ENCODE peak calls at places on chromosomes 13 and 19, in ten cellular contexts. One of them, this sample, is unnamed.

GRCh38 chr19:48755787-48756674 is 707 bp downstream of the FGF21 start:
- DNase-seq in stimulated activated CD4-positive, alpha-beta T cell treated with anti-CD3 and anti-CD28 coated beads, Interleukin-1b, Interleukin-23, amount 100 ng/mL, for 24 hours: no peak
- DNase-seq in stimulated activated naive CD4-positive, alpha-beta T cell treated with Interleukin-2 at 50 U/mL for 16 hours: no peak
- DNase-seq in NCI-H69: no peak
- DNase-seq in amygdala: no peak
- DNase-seq in iris pigment epithelial cell: no peak
- DNase-seq in AML-193: no peak
- DNase-seq in AG10803: no peak
- DNase-seq in uterus: no peak
- DNase-seq in effector CD4-positive, alpha-beta T cell: no peak
- DNase-seq in this sample: no peak

GRCh38 chr13:37616131-37616530 is 17.6 kb upstream of the POSTN start:
- DNase-seq in stimulated activated CD4-positive, alpha-beta T cell treated with anti-CD3 and anti-CD28 coated beads, Interleukin-1b, Interleukin-23, amount 100 ng/mL, for 24 hours: no peak
- DNase-seq in stimulated activated naive CD4-positive, alpha-beta T cell treated with Interleukin-2 at 50 U/mL for 16 hours: no peak
- DNase-seq in NCI-H69: no peak
- DNase-seq in amygdala: no peak
- DNase-seq in iris pigment epithelial cell: peak; percentile 63
- DNase-seq in AML-193: no peak
- DNase-seq in AG10803: peak; percentile 53
- DNase-seq in uterus: no peak
- DNase-seq in effector CD4-positive, alpha-beta T cell: no peak
- DNase-seq in this sample: no peak

GRCh38 chr13:94079876-94080275 is 399.6 kb downstream of the DCT start:
- DNase-seq in stimulated activated CD4-positive, alpha-beta T cell treated with anti-CD3 and anti-CD28 coated beads, Interleukin-1b, Interleukin-23, amount 100 ng/mL, for 24 hours: no peak
- DNase-seq in stimulated activated naive CD4-positive, alpha-beta T cell treated with Interleukin-2 at 50 U/mL for 16 hours: no peak
- DNase-seq in NCI-H69: peak; percentile 93
- DNase-seq in amygdala: no peak
- DNase-seq in iris pigment epithelial cell: peak; percentile 38
- DNase-seq in AML-193: no peak
- DNase-seq in AG10803: peak; percentile 78
- DNase-seq in uterus: no peak
- DNase-seq in effector CD4-positive, alpha-beta T cell: no peak
- DNase-seq in this sample: no peak

GRCh38 chr13:34469212-34469983 is 472.7 kb upstream of the NBEA start:
- DNase-seq in stimulated activated CD4-positive, alpha-beta T cell treated with anti-CD3 and anti-CD28 coated beads, Interleukin-1b, Interleukin-23, amount 100 ng/mL, for 24 hours: no peak
- DNase-seq in stimulated activated naive CD4-positive, alpha-beta T cell treated with Interleukin-2 at 50 U/mL for 16 hours: no peak
- DNase-seq in NCI-H69: peak; percentile 77
- DNase-seq in amygdala: no peak
- DNase-seq in iris pigment epithelial cell: peak; percentile 7
- DNase-seq in AML-193: no peak
- DNase-seq in AG10803: no peak
- DNase-seq in uterus: no peak
- DNase-seq in effector CD4-positive, alpha-beta T cell: no peak
- DNase-seq in this sample: no peak

GRCh38 chr19:367561-367960 is 23.0 kb upstream of the MIER2 start:
- DNase-seq in stimulated activated CD4-positive, alpha-beta T cell treated with anti-CD3 and anti-CD28 coated beads, Interleukin-1b, Interleukin-23, amount 100 ng/mL, for 24 hours: no peak
- DNase-seq in stimulated activated naive CD4-positive, alpha-beta T cell treated with Interleukin-2 at 50 U/mL for 16 hours: no peak
- DNase-seq in NCI-H69: peak; percentile 20
- DNase-seq in amygdala: no peak
- DNase-seq in iris pigment epithelial cell: no peak
- DNase-seq in AML-193: no peak
- DNase-seq in AG10803: no peak
- DNase-seq in uterus: no peak
- DNase-seq in effector CD4-positive, alpha-beta T cell: no peak
- DNase-seq in this sample: no peak

GRCh38 chr19:15015946-15016542 is 33.2 kb upstream of the CASP14 start:
- DNase-seq in stimulated activated CD4-positive, alpha-beta T cell treated with anti-CD3 and anti-CD28 coated beads, Interleukin-1b, Interleukin-23, amount 100 ng/mL, for 24 hours: no peak
- DNase-seq in stimulated activated naive CD4-positive, alpha-beta T cell treated with Interleukin-2 at 50 U/mL for 16 hours: no peak
- DNase-seq in NCI-H69: no peak
- DNase-seq in amygdala: no peak
- DNase-seq in iris pigment epithelial cell: peak; percentile 5
- DNase-seq in AML-193: peak; percentile 1
- DNase-seq in AG10803: no peak
- DNase-seq in uterus: no peak
- DNase-seq in effector CD4-positive, alpha-beta T cell: no peak
- DNase-seq in this sample: no peak

GRCh38 chr13:70758932-70759331 is 650.7 kb upstream of the KLHL1 start:
- DNase-seq in stimulated activated CD4-positive, alpha-beta T cell treated with anti-CD3 and anti-CD28 coated beads, Interleukin-1b, Interleukin-23, amount 100 ng/mL, for 24 hours: no peak
- DNase-seq in stimulated activated naive CD4-positive, alpha-beta T cell treated with Interleukin-2 at 50 U/mL for 16 hours: no peak
- DNase-seq in NCI-H69: no peak
- DNase-seq in amygdala: no peak
- DNase-seq in iris pigment epithelial cell: no peak
- DNase-seq in AML-193: no peak
- DNase-seq in AG10803: no peak
- DNase-seq in uterus: no peak
- DNase-seq in effector CD4-positive, alpha-beta T cell: no peak
- DNase-seq in this sample: no peak

GRCh38 chr19:37304190-37304883 is 66.6 kb upstream of the ZNF527 start:
- DNase-seq in stimulated activated CD4-positive, alpha-beta T cell treated with anti-CD3 and anti-CD28 coated beads, Interleukin-1b, Interleukin-23, amount 100 ng/mL, for 24 hours: no peak
- DNase-seq in stimulated activated naive CD4-positive, alpha-beta T cell treated with Interleukin-2 at 50 U/mL for 16 hours: no peak
- DNase-seq in NCI-H69: no peak
- DNase-seq in amygdala: peak; percentile 42
- DNase-seq in iris pigment epithelial cell: no peak
- DNase-seq in AML-193: no peak
- DNase-seq in AG10803: no peak
- DNase-seq in uterus: peak; percentile 45
- DNase-seq in effector CD4-positive, alpha-beta T cell: no peak
- DNase-seq in this sample: no peak

GRCh38 chr19:14089662-14090508 is 666 bp downstream of the SAMD1 start:
- DNase-seq in stimulated activated CD4-positive, alpha-beta T cell treated with anti-CD3 and anti-CD28 coated beads, Interleukin-1b, Interleukin-23, amount 100 ng/mL, for 24 hours: no peak
- DNase-seq in stimulated activated naive CD4-positive, alpha-beta T cell treated with Interleukin-2 at 50 U/mL for 16 hours: peak; percentile 46
- DNase-seq in NCI-H69: peak; percentile 81
- DNase-seq in amygdala: no peak
- DNase-seq in iris pigment epithelial cell: peak; percentile 86
- DNase-seq in AML-193: no peak
- DNase-seq in AG10803: peak; percentile 72
- DNase-seq in uterus: no peak
- DNase-seq in effector CD4-positive, alpha-beta T cell: peak; percentile 31
- DNase-seq in this sample: peak; percentile 74

GRCh38 chr13:37995052-37995451 is 125.5 kb upstream of the TRPC4 start:
- DNase-seq in stimulated activated CD4-positive, alpha-beta T cell treated with anti-CD3 and anti-CD28 coated beads, Interleukin-1b, Interleukin-23, amount 100 ng/mL, for 24 hours: no peak
- DNase-seq in stimulated activated naive CD4-positive, alpha-beta T cell treated with Interleukin-2 at 50 U/mL for 16 hours: no peak
- DNase-seq in NCI-H69: peak; percentile 93
- DNase-seq in amygdala: peak; percentile 3
- DNase-seq in iris pigment epithelial cell: peak; percentile 34
- DNase-seq in AML-193: no peak
- DNase-seq in AG10803: no peak
- DNase-seq in uterus: no peak
- DNase-seq in effector CD4-positive, alpha-beta T cell: no peak
- DNase-seq in this sample: no peak

GRCh38 chr19:53960187-53960586 is 2.5 kb upstream of the CACNG8 start:
- DNase-seq in stimulated activated CD4-positive, alpha-beta T cell treated with anti-CD3 and anti-CD28 coated beads, Interleukin-1b, Interleukin-23, amount 100 ng/mL, for 24 hours: no peak
- DNase-seq in stimulated activated naive CD4-positive, alpha-beta T cell treated with Interleukin-2 at 50 U/mL for 16 hours: no peak
- DNase-seq in NCI-H69: no peak
- DNase-seq in amygdala: no peak
- DNase-seq in iris pigment epithelial cell: no peak
- DNase-seq in AML-193: no peak
- DNase-seq in AG10803: no peak
- DNase-seq in uterus: no peak
- DNase-seq in effector CD4-positive, alpha-beta T cell: no peak
- DNase-seq in this sample: no peak

GRCh38 chr19:17294051-17294891 is 9.0 kb downstream of the ABHD8 start:
- DNase-seq in stimulated activated CD4-positive, alpha-beta T cell treated with anti-CD3 and anti-CD28 coated beads, Interleukin-1b, Interleukin-23, amount 100 ng/mL, for 24 hours: peak; percentile 44
- DNase-seq in stimulated activated naive CD4-positive, alpha-beta T cell treated with Interleukin-2 at 50 U/mL for 16 hours: peak; percentile 24
- DNase-seq in NCI-H69: peak; percentile 61
- DNase-seq in amygdala: no peak
- DNase-seq in iris pigment epithelial cell: peak; percentile 18
- DNase-seq in AML-193: no peak
- DNase-seq in AG10803: no peak
- DNase-seq in uterus: no peak
- DNase-seq in effector CD4-positive, alpha-beta T cell: no peak
- DNase-seq in this sample: peak; percentile 80

GRCh38 chr19:43078311-43078710 is 4.2 kb downstream of the PSG2 start:
- DNase-seq in stimulated activated CD4-positive, alpha-beta T cell treated with anti-CD3 and anti-CD28 coated beads, Interleukin-1b, Interleukin-23, amount 100 ng/mL, for 24 hours: no peak
- DNase-seq in stimulated activated naive CD4-positive, alpha-beta T cell treated with Interleukin-2 at 50 U/mL for 16 hours: no peak
- DNase-seq in NCI-H69: no peak
- DNase-seq in amygdala: no peak
- DNase-seq in iris pigment epithelial cell: peak; percentile 74
- DNase-seq in AML-193: no peak
- DNase-seq in AG10803: peak; percentile 88
- DNase-seq in uterus: no peak
- DNase-seq in effector CD4-positive, alpha-beta T cell: no peak
- DNase-seq in this sample: no peak

GRCh38 chr19:2540646-2541454 is 64.9 kb downstream of the GADD45B start:
- DNase-seq in stimulated activated CD4-positive, alpha-beta T cell treated with anti-CD3 and anti-CD28 coated beads, Interleukin-1b, Interleukin-23, amount 100 ng/mL, for 24 hours: no peak
- DNase-seq in stimulated activated naive CD4-positive, alpha-beta T cell treated with Interleukin-2 at 50 U/mL for 16 hours: no peak
- DNase-seq in NCI-H69: no peak
- DNase-seq in amygdala: no peak
- DNase-seq in iris pigment epithelial cell: peak; percentile 99
- DNase-seq in AML-193: no peak
- DNase-seq in AG10803: peak; percentile 100
- DNase-seq in uterus: peak; percentile 87
- DNase-seq in effector CD4-positive, alpha-beta T cell: no peak
- DNase-seq in this sample: no peak

GRCh38 chr13:79385694-79386093 is 20.4 kb downstream of the RBM26 start:
- DNase-seq in stimulated activated CD4-positive, alpha-beta T cell treated with anti-CD3 and anti-CD28 coated beads, Interleukin-1b, Interleukin-23, amount 100 ng/mL, for 24 hours: no peak
- DNase-seq in stimulated activated naive CD4-positive, alpha-beta T cell treated with Interleukin-2 at 50 U/mL for 16 hours: peak; percentile 21
- DNase-seq in NCI-H69: peak; percentile 4
- DNase-seq in amygdala: no peak
- DNase-seq in iris pigment epithelial cell: peak; percentile 48
- DNase-seq in AML-193: no peak
- DNase-seq in AG10803: no peak
- DNase-seq in uterus: no peak
- DNase-seq in effector CD4-positive, alpha-beta T cell: no peak
- DNase-seq in this sample: peak; percentile 29

GRCh38 chr19:14156971-14157717 is 20.8 kb upstream of the ASF1B start:
- DNase-seq in stimulated activated CD4-positive, alpha-beta T cell treated with anti-CD3 and anti-CD28 coated beads, Interleukin-1b, Interleukin-23, amount 100 ng/mL, for 24 hours: no peak
- DNase-seq in stimulated activated naive CD4-positive, alpha-beta T cell treated with Interleukin-2 at 50 U/mL for 16 hours: no peak
- DNase-seq in NCI-H69: no peak
- DNase-seq in amygdala: no peak
- DNase-seq in iris pigment epithelial cell: no peak
- DNase-seq in AML-193: no peak
- DNase-seq in AG10803: no peak
- DNase-seq in uterus: no peak
- DNase-seq in effector CD4-positive, alpha-beta T cell: no peak
- DNase-seq in this sample: no peak

GRCh38 chr19:18763674-18764590 is 27.2 kb downstream of the COMP start:
- DNase-seq in stimulated activated CD4-positive, alpha-beta T cell treated with anti-CD3 and anti-CD28 coated beads, Interleukin-1b, Interleukin-23, amount 100 ng/mL, for 24 hours: no peak
- DNase-seq in stimulated activated naive CD4-positive, alpha-beta T cell treated with Interleukin-2 at 50 U/mL for 16 hours: no peak
- DNase-seq in NCI-H69: peak; percentile 25
- DNase-seq in amygdala: no peak
- DNase-seq in iris pigment epithelial cell: peak; percentile 65
- DNase-seq in AML-193: no peak
- DNase-seq in AG10803: peak; percentile 85
- DNase-seq in uterus: no peak
- DNase-seq in effector CD4-positive, alpha-beta T cell: no peak
- DNase-seq in this sample: no peak

GRCh38 chr19:51101171-51101865 is 6.9 kb downstream of the CTU1 start:
- DNase-seq in stimulated activated CD4-positive, alpha-beta T cell treated with anti-CD3 and anti-CD28 coated beads, Interleukin-1b, Interleukin-23, amount 100 ng/mL, for 24 hours: no peak
- DNase-seq in stimulated activated naive CD4-positive, alpha-beta T cell treated with Interleukin-2 at 50 U/mL for 16 hours: no peak
- DNase-seq in NCI-H69: no peak
- DNase-seq in amygdala: no peak
- DNase-seq in iris pigment epithelial cell: peak; percentile 17
- DNase-seq in AML-193: no peak
- DNase-seq in AG10803: peak; percentile 18
- DNase-seq in uterus: peak; percentile 54
- DNase-seq in effector CD4-positive, alpha-beta T cell: no peak
- DNase-seq in this sample: no peak

GRCh38 chr13:42266464-42266863 is 5.5 kb upstream of the AKAP11 start:
- DNase-seq in stimulated activated CD4-positive, alpha-beta T cell treated with anti-CD3 and anti-CD28 coated beads, Interleukin-1b, Interleukin-23, amount 100 ng/mL, for 24 hours: no peak
- DNase-seq in stimulated activated naive CD4-positive, alpha-beta T cell treated with Interleukin-2 at 50 U/mL for 16 hours: no peak
- DNase-seq in NCI-H69: peak; percentile 4
- DNase-seq in amygdala: no peak
- DNase-seq in iris pigment epithelial cell: peak; percentile 84
- DNase-seq in AML-193: no peak
- DNase-seq in AG10803: peak; percentile 58
- DNase-seq in uterus: no peak
- DNase-seq in effector CD4-positive, alpha-beta T cell: no peak
- DNase-seq in this sample: no peak

GRCh38 chr13:23630349-23631093 is 60.3 kb downstream of the TNFRSF19 start:
- DNase-seq in stimulated activated CD4-positive, alpha-beta T cell treated with anti-CD3 and anti-CD28 coated beads, Interleukin-1b, Interleukin-23, amount 100 ng/mL, for 24 hours: no peak
- DNase-seq in stimulated activated naive CD4-positive, alpha-beta T cell treated with Interleukin-2 at 50 U/mL for 16 hours: no peak
- DNase-seq in NCI-H69: peak; percentile 80
- DNase-seq in amygdala: no peak
- DNase-seq in iris pigment epithelial cell: peak; percentile 26
- DNase-seq in AML-193: no peak
- DNase-seq in AG10803: no peak
- DNase-seq in uterus: no peak
- DNase-seq in effector CD4-positive, alpha-beta T cell: no peak
- DNase-seq in this sample: no peak

GRCh38 chr13:70708744-70709143 is 600.5 kb upstream of the KLHL1 start:
- DNase-seq in stimulated activated CD4-positive, alpha-beta T cell treated with anti-CD3 and anti-CD28 coated beads, Interleukin-1b, Interleukin-23, amount 100 ng/mL, for 24 hours: no peak
- DNase-seq in stimulated activated naive CD4-positive, alpha-beta T cell treated with Interleukin-2 at 50 U/mL for 16 hours: no peak
- DNase-seq in NCI-H69: no peak
- DNase-seq in amygdala: no peak
- DNase-seq in iris pigment epithelial cell: peak; percentile 15
- DNase-seq in AML-193: no peak
- DNase-seq in AG10803: no peak
- DNase-seq in uterus: no peak
- DNase-seq in effector CD4-positive, alpha-beta T cell: no peak
- DNase-seq in this sample: no peak

GRCh38 chr13:30576528-30576927 is 41.2 kb upstream of the USPL1 start:
- DNase-seq in stimulated activated CD4-positive, alpha-beta T cell treated with anti-CD3 and anti-CD28 coated beads, Interleukin-1b, Interleukin-23, amount 100 ng/mL, for 24 hours: peak; percentile 1
- DNase-seq in stimulated activated naive CD4-positive, alpha-beta T cell treated with Interleukin-2 at 50 U/mL for 16 hours: peak; percentile 11
- DNase-seq in NCI-H69: peak; percentile 27
- DNase-seq in amygdala: no peak
- DNase-seq in iris pigment epithelial cell: peak; percentile 63
- DNase-seq in AML-193: no peak
- DNase-seq in AG10803: no peak
- DNase-seq in uterus: no peak
- DNase-seq in effector CD4-positive, alpha-beta T cell: peak; percentile 45
- DNase-seq in this sample: no peak

GRCh38 chr13:113550453-113550852 is 34.1 kb upstream of the TFDP1 start:
- DNase-seq in stimulated activated CD4-positive, alpha-beta T cell treated with anti-CD3 and anti-CD28 coated beads, Interleukin-1b, Interleukin-23, amount 100 ng/mL, for 24 hours: no peak
- DNase-seq in stimulated activated naive CD4-positive, alpha-beta T cell treated with Interleukin-2 at 50 U/mL for 16 hours: no peak
- DNase-seq in NCI-H69: no peak
- DNase-seq in amygdala: no peak
- DNase-seq in iris pigment epithelial cell: no peak
- DNase-seq in AML-193: no peak
- DNase-seq in AG10803: no peak
- DNase-seq in uterus: no peak
- DNase-seq in effector CD4-positive, alpha-beta T cell: no peak
- DNase-seq in this sample: no peak

GRCh38 chr13:51541037-51541436 is 43.2 kb upstream of the WDFY2 start:
- DNase-seq in stimulated activated CD4-positive, alpha-beta T cell treated with anti-CD3 and anti-CD28 coated beads, Interleukin-1b, Interleukin-23, amount 100 ng/mL, for 24 hours: no peak
- DNase-seq in stimulated activated naive CD4-positive, alpha-beta T cell treated with Interleukin-2 at 50 U/mL for 16 hours: no peak
- DNase-seq in NCI-H69: no peak
- DNase-seq in amygdala: no peak
- DNase-seq in iris pigment epithelial cell: no peak
- DNase-seq in AML-193: no peak
- DNase-seq in AG10803: no peak
- DNase-seq in uterus: no peak
- DNase-seq in effector CD4-positive, alpha-beta T cell: no peak
- DNase-seq in this sample: no peak

GRCh38 chr13:111511805-111512504 is 191.5 kb downstream of the TEX29 start:
- DNase-seq in stimulated activated CD4-positive, alpha-beta T cell treated with anti-CD3 and anti-CD28 coated beads, Interleukin-1b, Interleukin-23, amount 100 ng/mL, for 24 hours: no peak
- DNase-seq in stimulated activated naive CD4-positive, alpha-beta T cell treated with Interleukin-2 at 50 U/mL for 16 hours: no peak
- DNase-seq in NCI-H69: peak; percentile 45
- DNase-seq in amygdala: no peak
- DNase-seq in iris pigment epithelial cell: no peak
- DNase-seq in AML-193: no peak
- DNase-seq in AG10803: no peak
- DNase-seq in uterus: no peak
- DNase-seq in effector CD4-positive, alpha-beta T cell: no peak
- DNase-seq in this sample: no peak

GRCh38 chr19:43735957-43736356 is 18.8 kb downstream of the SMG9 start:
- DNase-seq in stimulated activated CD4-positive, alpha-beta T cell treated with anti-CD3 and anti-CD28 coated beads, Interleukin-1b, Interleukin-23, amount 100 ng/mL, for 24 hours: no peak
- DNase-seq in stimulated activated naive CD4-positive, alpha-beta T cell treated with Interleukin-2 at 50 U/mL for 16 hours: no peak
- DNase-seq in NCI-H69: no peak
- DNase-seq in amygdala: no peak
- DNase-seq in iris pigment epithelial cell: peak; percentile 72
- DNase-seq in AML-193: no peak
- DNase-seq in AG10803: peak; percentile 67
- DNase-seq in uterus: no peak
- DNase-seq in effector CD4-positive, alpha-beta T cell: no peak
- DNase-seq in this sample: no peak

GRCh38 chr13:97583884-97584497 is 150.0 kb downstream of the RAP2A start:
- DNase-seq in stimulated activated CD4-positive, alpha-beta T cell treated with anti-CD3 and anti-CD28 coated beads, Interleukin-1b, Interleukin-23, amount 100 ng/mL, for 24 hours: no peak
- DNase-seq in stimulated activated naive CD4-positive, alpha-beta T cell treated with Interleukin-2 at 50 U/mL for 16 hours: no peak
- DNase-seq in NCI-H69: peak; percentile 48
- DNase-seq in amygdala: no peak
- DNase-seq in iris pigment epithelial cell: no peak
- DNase-seq in AML-193: no peak
- DNase-seq in AG10803: no peak
- DNase-seq in uterus: no peak
- DNase-seq in effector CD4-positive, alpha-beta T cell: no peak
- DNase-seq in this sample: no peak

GRCh38 chr13:65594255-65594654 is 1635.9 kb downstream of the PCDH9 start:
- DNase-seq in stimulated activated CD4-positive, alpha-beta T cell treated with anti-CD3 and anti-CD28 coated beads, Interleukin-1b, Interleukin-23, amount 100 ng/mL, for 24 hours: no peak
- DNase-seq in stimulated activated naive CD4-positive, alpha-beta T cell treated with Interleukin-2 at 50 U/mL for 16 hours: no peak
- DNase-seq in NCI-H69: no peak
- DNase-seq in amygdala: no peak
- DNase-seq in iris pigment epithelial cell: peak; percentile 86
- DNase-seq in AML-193: no peak
- DNase-seq in AG10803: peak; percentile 75
- DNase-seq in uterus: no peak
- DNase-seq in effector CD4-positive, alpha-beta T cell: no peak
- DNase-seq in this sample: no peak